ENCODE peak calls at places on chromosome 20, in seven cellular contexts. Q, S, Y, Z, D, T and L are unnamed samples. For H3K4me1, the result is how much of the 10 kb centered on the place peaks cover.

GRCh38 chr20:52127309-52127708 is 64.3 kb downstream of the ZFP64 start:
- DNase-seq in Q (no peak), S (no peak), Y (no peak), Z (no peak), D (no peak), T (no peak), L (no peak)

GRCh38 chr20:24487648-24488047 is 18.2 kb downstream of the SYNDIG1 start:
- DNase-seq in Q (no peak), S (no peak), Y (no peak), Z (no peak), D (no peak), T (no peak), L (no peak)

GRCh38 chr20:8932192-8933150 is 136.4 kb upstream of the PLCB4 start:
- DNase-seq in Q (no peak), S (no peak), Y (no peak), Z (no peak), D (no peak), T (no peak), L (no peak)

GRCh38 chr20:31542963-31543362 is 28.7 kb downstream of the HM13 start:
- DNase-seq in Q (no peak), S (no peak), Y (no peak), Z (no peak), D (no peak), T (no peak), L (no peak)

GRCh38 chr20:63538204-63539091 is 1.3 kb upstream of the PTK6 start:
- DNase-seq in Q (no peak), S (peak), Y (no peak), Z (no peak), D (no peak), T (no peak), L (peak)

GRCh38 chr20:32484221-32485125 is 100.7 kb downstream of the NOL4L start:
- DNase-seq in Q (no peak), S (peak), Y (no peak), Z (peak), D (no peak), T (no peak), L (peak)

GRCh38 chr20:46359233-46359751 is 47.1 kb downstream of the ELMO2 start:
- DNase-seq in Q (peak), S (no peak), Y (no peak), Z (no peak), D (no peak), T (no peak), L (no peak)

GRCh38 chr20:51583499-51583898 is 41.0 kb upstream of the NFATC2 start:
- DNase-seq in Q (no peak), S (no peak), Y (no peak), Z (no peak), D (no peak), T (no peak), L (no peak)

GRCh38 chr20:61701802-61702201 is 363.9 kb downstream of the TAF4 start:
- DNase-seq in Q (no peak), S (no peak), Y (no peak), Z (no peak), D (no peak), T (no peak), L (no peak)

GRCh38 chr20:17542993-17543412 is 11.8 kb upstream of the BFSP1 start:
- DNase-seq in Q (no peak), S (no peak), Y (no peak), Z (no peak), D (no peak), T (no peak), L (no peak)

GRCh38 chr20:22379472-22379871 is 204.9 kb downstream of the FOXA2 start:
- DNase-seq in Q (no peak), S (no peak), Y (no peak), Z (no peak), D (no peak), T (peak), L (peak)

GRCh38 chr20:32877507-32877906 is 18.8 kb downstream of the EFCAB8 start:
- DNase-seq in Q (no peak), S (no peak), Y (no peak), Z (no peak), D (no peak), T (no peak), L (no peak)

GRCh38 chr20:921020-921419 is 4.9 kb upstream of the ANGPT4 start:
- DNase-seq in Q (no peak), S (no peak), Y (no peak), Z (no peak), D (no peak), T (no peak), L (no peak)

GRCh38 chr20:48754269-48754668 is 73.5 kb downstream of the PREX1 start:
- DNase-seq in Q (no peak), S (no peak), Y (no peak), Z (no peak), D (no peak), T (no peak), L (no peak)

GRCh38 chr20:63619086-63619485 is 7.8 kb downstream of the GMEB2 start:
- DNase-seq in Q (no peak), S (no peak), Y (no peak), Z (no peak), D (no peak), T (no peak), L (peak)

GRCh38 chr20:45343867-45344721 is 4.1 kb downstream of the SDC4 start:
- DNase-seq in Q (no peak), S (no peak), Y (peak), Z (peak), D (no peak), T (peak), L (peak)

GRCh38 chr20:43942661-43943285 is 28.1 kb downstream of the TOX2 start:
- DNase-seq in Q (no peak), S (no peak), Y (no peak), Z (no peak), D (no peak), T (peak), L (no peak)

GRCh38 chr20:4170621-4171537 is 155.5 kb upstream of the RNF24 start:
- DNase-seq in Q (no peak), S (no peak), Y (no peak), Z (no peak), D (no peak), T (no peak), L (no peak)

GRCh38 chr20:59441860-59442810 is 141.7 kb downstream of the EDN3 start:
- DNase-seq in Q (no peak), S (no peak), Y (no peak), Z (no peak), D (no peak), T (no peak), L (no peak)

GRCh38 chr20:23048283-23049200 is 930 bp downstream of the THBD start:
- DNase-seq in Q (no peak), S (no peak), Y (no peak), Z (peak), D (no peak), T (no peak), L (peak)

GRCh38 chr20:47430862-47431588 is 70.7 kb upstream of the NCOA3 start:
- DNase-seq in Q (no peak), S (no peak), Y (no peak), Z (no peak), D (no peak), T (no peak), L (no peak)

GRCh38 chr20:63748356-63749270 is 9.0 kb downstream of the SLC2A4RG start:
- DNase-seq in Q (no peak), S (no peak), Y (no peak), Z (no peak), D (no peak), T (no peak), L (peak)

GRCh38 chr20:60009826-60010616 is 51.8 kb downstream of the CDH26 start:
- DNase-seq in Q (no peak), S (no peak), Y (no peak), Z (no peak), D (no peak), T (no peak), L (no peak)

GRCh38 chr20:37544386-37544785 is 16.7 kb upstream of the BLCAP start:
- DNase-seq in Q (no peak), S (no peak), Y (no peak), Z (no peak), D (no peak), T (no peak), L (peak)

GRCh38 chr20:640674-641515 is 12.1 kb downstream of the SRXN1 start:
- DNase-seq in Q (no peak), S (no peak), Y (no peak), Z (no peak), D (no peak), T (no peak), L (no peak)

GRCh38 chr20:39775110-39775509 is 813.0 kb downstream of the DHX35 start:
- DNase-seq in Q (no peak), S (no peak), Y (peak), Z (peak), D (no peak), T (no peak), L (no peak)

GRCh38 chr20:50111829-50112495 is 988 bp downstream of the UBE2V1 start:
- DNase-seq in Q (no peak), S (no peak), Y (no peak), Z (no peak), D (no peak), T (no peak), L (peak)
- H3K4me1 ChIP-seq in Q (under half), S (half or more), Y (under half), Z (half or more), D (under half), T (half or more), L (under half)

GRCh38 chr20:5531318-5532081 is 214.7 kb upstream of the PROKR2 start:
- DNase-seq in Q (no peak), S (no peak), Y (no peak), Z (peak), D (no peak), T (no peak), L (no peak)
- H3K27ac ChIP-seq in Q (no peak), S (no peak), Y (no peak), Z (no peak), D (peak), T (no peak), L (no peak)

GRCh38 chr20:41570552-41570951 is 47.6 kb downstream of the CHD6 start:
- DNase-seq in Q (no peak), S (no peak), Y (no peak), Z (no peak), D (no peak), T (no peak), L (no peak)
- H3K4me1 ChIP-seq in Q (under half), S (under half), Y (under half), Z (under half), D (under half), T (under half), L (under half)

GRCh38 chr20:36240076-36240475 is 3.8 kb downstream of the AAR2 start:
- DNase-seq in Q (no peak), S (no peak), Y (no peak), Z (no peak), D (no peak), T (no peak), L (peak)
- H3K27ac ChIP-seq in Q (no peak), S (no peak), Y (no peak), Z (no peak), D (no peak), T (no peak), L (no peak)

GRCh38 chr20:34022154-34022842 is 28.6 kb downstream of the RALY start:
- DNase-seq in Q (peak), S (no peak), Y (no peak), Z (no peak), D (no peak), T (peak), L (no peak)
- H3K4me1 ChIP-seq in Q (under half), S (half or more), Y (under half), Z (half or more), D (under half), T (under half), L (under half)